ENCODE peak calls at places on chromosomes 4 and X, in eight cellular contexts. V, U, L, H, A, Y, E and G are unnamed samples.

GRCh38 chr4:181659202-181659601 is 584.0 kb upstream of the TENM3 start:
- DNase-seq in V (peak), U (no peak), L (no peak), H (peak), A (no peak), Y (no peak), E (no peak), G (no peak)

GRCh38 chr4:71338846-71339593 is at the start of gene SLC4A4:
- DNase-seq in V (peak), U (peak), L (no peak), H (peak), A (no peak), Y (no peak), E (peak), G (no peak)

GRCh38 chr4:175540151-175540550 is 271.9 kb downstream of the GPM6A start:
- DNase-seq in V (no peak), U (no peak), L (no peak), H (no peak), A (no peak), Y (no peak), E (no peak), G (no peak)

GRCh38 chr4:38717604-38718003 is 53.6 kb downstream of the KLF3 start:
- DNase-seq in V (peak), U (no peak), L (no peak), H (no peak), A (no peak), Y (no peak), E (peak), G (no peak)

GRCh38 chr4:28229092-28229491 is 1368.5 kb downstream of the STIM2 start:
- DNase-seq in V (no peak), U (peak), L (no peak), H (no peak), A (no peak), Y (no peak), E (peak), G (no peak)

GRCh38 chr4:56979674-56980073 is 978 bp downstream of the POLR2B start:
- DNase-seq in V (peak), U (no peak), L (peak), H (peak), A (peak), Y (peak), E (peak), G (no peak)

GRCh38 chr4:188220006-188220405 is 80.8 kb downstream of the TRIML1 start:
- DNase-seq in V (no peak), U (no peak), L (no peak), H (no peak), A (no peak), Y (no peak), E (no peak), G (no peak)

GRCh38 chrX:134247492-134247891 is 10.5 kb downstream of the CCDC160 start:
- DNase-seq in V (no peak), U (no peak), L (no peak), H (no peak), A (no peak), Y (no peak), E (no peak), G (no peak)

GRCh38 chr4:1202526-1203378 is 30.4 kb upstream of the SPON2 start:
- DNase-seq in V (no peak), U (no peak), L (no peak), H (no peak), A (peak), Y (peak), E (no peak), G (no peak)

GRCh38 chr4:146053901-146054300 is 115.3 kb upstream of the ZNF827 start:
- DNase-seq in V (no peak), U (no peak), L (no peak), H (no peak), A (no peak), Y (no peak), E (peak), G (no peak)

GRCh38 chr4:126678608-126679007 is 954.1 kb upstream of the INTU start:
- DNase-seq in V (no peak), U (no peak), L (no peak), H (no peak), A (no peak), Y (no peak), E (no peak), G (no peak)

GRCh38 chrX:108584617-108585211 is 145.1 kb downstream of the COL4A5 start:
- DNase-seq in V (peak), U (peak), L (peak), H (peak), A (peak), Y (no peak), E (no peak), G (no peak)

GRCh38 chr4:79678472-79679202 is 270.6 kb upstream of the GK2 start:
- DNase-seq in V (peak), U (no peak), L (no peak), H (no peak), A (no peak), Y (no peak), E (peak), G (no peak)

GRCh38 chrX:3029084-3029483 is 12.2 kb upstream of the ARSF start:
- DNase-seq in V (no peak), U (no peak), L (no peak), H (no peak), A (no peak), Y (peak), E (no peak), G (no peak)

DNA sequence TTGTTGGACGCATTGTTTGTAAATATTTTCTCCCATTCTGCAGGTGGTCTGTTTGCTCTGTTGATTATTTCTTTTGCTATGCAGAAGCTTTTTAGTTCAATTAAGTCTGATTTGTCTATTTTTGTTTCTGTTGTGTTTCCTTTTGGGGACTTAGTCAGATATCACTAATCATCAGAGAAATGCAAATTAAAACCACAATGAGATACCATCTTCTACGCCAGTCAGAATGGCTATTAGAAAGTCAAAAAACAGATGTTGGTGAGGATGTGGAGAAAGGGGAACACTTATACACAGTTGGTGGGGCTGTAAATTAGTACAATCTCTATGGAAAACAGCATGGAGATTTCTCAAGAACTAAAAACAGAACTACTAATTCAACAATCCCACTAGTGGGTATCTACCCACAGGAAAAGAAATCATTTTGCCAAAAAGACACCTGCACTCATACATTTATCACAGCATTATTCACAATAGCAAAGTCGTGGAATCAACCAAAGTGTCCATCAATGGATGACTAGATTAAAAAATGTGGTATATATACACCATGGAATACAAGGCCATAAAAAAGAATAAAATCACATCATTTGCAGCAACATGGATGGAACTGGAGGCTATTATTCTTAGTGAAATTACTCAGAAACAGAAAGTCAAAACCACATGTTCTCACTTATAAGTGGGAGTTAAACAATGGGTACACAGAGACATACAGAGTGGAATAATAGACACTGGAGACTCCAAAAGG is 8.1 kb downstream of the COQ2 start:
- DNase-seq in V (no peak), U (no peak), L (no peak), H (peak), A (no peak), Y (no peak), E (peak), G (no peak)
- H3K4me3 ChIP-seq in V (no peak), U (no peak), L (no peak), H (no peak), A (no peak), Y (no peak), E (no peak), G (no peak)

GRCh38 chr4:160808174-160808573 is 1355.6 kb downstream of the FSTL5 start:
- DNase-seq in V (no peak), U (no peak), L (no peak), H (no peak), A (no peak), Y (no peak), E (no peak), G (no peak)
- TF ChIP-seq CTCF in V (no peak), U (no peak), L (no peak), H (no peak), A (no peak), Y (no peak), E (no peak), G (no peak)

DNA sequence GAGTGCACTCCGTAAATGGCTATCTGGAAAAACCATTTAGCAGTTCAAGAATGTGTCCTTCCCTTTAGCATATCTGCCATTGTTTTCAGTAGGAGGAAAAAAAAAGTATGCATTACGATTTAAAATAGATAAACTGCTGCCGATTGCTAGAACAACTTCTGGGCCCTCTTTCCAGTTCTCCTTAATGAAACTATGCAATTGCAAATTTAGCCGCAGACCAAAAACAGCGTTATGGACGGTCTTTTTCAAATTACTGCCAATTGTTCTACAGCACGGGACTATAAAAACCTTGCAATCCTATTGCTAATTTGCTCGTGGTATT is 1.3 kb upstream of the CAMK2D start:
- DNase-seq in V (no peak), U (no peak), L (no peak), H (no peak), A (no peak), Y (no peak), E (no peak), G (no peak)
- H3K4me3 ChIP-seq in V (peak), U (peak), L (peak), H (peak), A (peak), Y (no peak), E (peak), G (no peak)

DNA sequence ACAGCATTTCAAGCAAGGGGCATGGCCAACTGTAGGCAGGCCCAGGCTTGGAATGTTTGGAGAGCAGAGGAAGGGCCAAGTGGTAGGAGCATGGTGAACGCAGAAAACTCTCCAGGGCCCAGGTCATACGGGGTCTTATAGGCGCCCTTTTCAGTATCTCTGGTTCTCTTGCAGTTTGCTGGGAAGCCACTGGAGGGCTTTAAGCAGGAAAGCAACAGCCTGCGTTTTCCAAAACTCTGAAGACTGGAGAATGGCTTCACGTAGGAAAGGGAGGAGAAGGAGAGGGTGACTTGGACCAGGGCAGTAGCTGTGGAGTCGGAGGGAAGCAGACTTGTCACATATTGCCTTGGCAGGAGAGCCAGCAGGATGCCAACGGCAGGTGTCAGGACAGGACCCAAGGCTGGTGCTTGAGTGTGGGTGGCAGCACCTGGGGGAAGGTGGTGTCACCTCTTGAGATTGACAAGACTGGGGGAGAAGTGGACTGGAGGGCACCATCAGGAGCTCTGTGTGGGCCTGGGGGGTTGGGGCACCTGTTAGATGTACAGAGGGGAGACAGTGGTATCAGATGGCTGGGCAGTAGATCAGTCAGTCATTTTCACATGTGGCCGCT is 21.9 kb downstream of the TKTL1 start:
- DNase-seq in V (peak), U (peak), L (peak), H (no peak), A (peak), Y (no peak), E (peak), G (no peak)
- TF ChIP-seq CTCF in V (peak), U (no peak), L (peak), H (peak), A (peak), Y (no peak), E (peak), G (peak)

GRCh38 chr4:158171456-158171790 is 1.4 kb downstream of the GASK1B start:
- DNase-seq in V (no peak), U (no peak), L (no peak), H (no peak), A (no peak), Y (no peak), E (no peak), G (no peak)

GRCh38 chr4:158172196-158172557 is 648 bp downstream of the GASK1B start:
- DNase-seq in V (peak), U (no peak), L (no peak), H (no peak), A (no peak), Y (no peak), E (peak), G (no peak)

GRCh38 chr4:158169931-158170690 is 2.7 kb downstream of the GASK1B start:
- DNase-seq in V (peak), U (no peak), L (no peak), H (no peak), A (no peak), Y (no peak), E (peak), G (no peak)

GRCh38 chr4:158169516-158169915 is 3.3 kb downstream of the GASK1B start:
- DNase-seq in V (no peak), U (no peak), L (no peak), H (no peak), A (no peak), Y (no peak), E (no peak), G (no peak)

GRCh38 chr4:158170691-158171455 is 2.0 kb downstream of the GASK1B start:
- DNase-seq in V (peak), U (no peak), L (peak), H (peak), A (peak), Y (peak), E (peak), G (peak)
- H3K4me3 ChIP-seq in V (peak), U (no peak), L (peak), H (no peak), A (peak), Y (peak), E (peak), G (peak)

DNA sequence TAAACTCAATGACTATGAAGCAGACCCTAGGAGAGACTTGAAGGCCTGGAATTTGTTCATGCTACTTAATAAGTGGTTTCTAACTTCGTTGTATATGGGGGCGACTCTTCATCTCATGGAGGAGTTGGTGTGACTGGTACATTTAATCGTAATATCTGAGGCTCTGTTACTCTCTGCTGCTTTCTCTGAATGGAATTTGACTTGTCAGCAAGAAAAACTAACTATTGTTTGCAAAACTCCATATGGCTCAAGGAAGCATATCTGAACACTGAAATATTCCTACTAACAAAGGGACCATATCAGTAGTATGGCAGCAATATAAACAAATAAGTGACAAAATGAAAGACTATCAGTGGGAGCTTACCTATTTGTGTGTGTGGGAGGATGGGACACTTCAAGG is 132.0 kb upstream of the RPS6KA6 start:
- DNase-seq in V (no peak), U (no peak), L (no peak), H (no peak), A (no peak), Y (no peak), E (no peak), G (no peak)
- TF ChIP-seq CTCF in V (no peak), U (no peak), L (no peak), H (no peak), A (no peak), Y (no peak), E (no peak), G (no peak)

GRCh38 chr4:163612762-163613161 is 118.3 kb downstream of the TMA16 start:
- DNase-seq in V (no peak), U (no peak), L (no peak), H (no peak), A (no peak), Y (no peak), E (no peak), G (no peak)

GRCh38 chr4:163611172-163611571 is 116.7 kb downstream of the TMA16 start:
- DNase-seq in V (no peak), U (no peak), L (no peak), H (no peak), A (no peak), Y (no peak), E (no peak), G (no peak)

GRCh38 chr4:163611784-163612445 is 117.4 kb downstream of the TMA16 start:
- DNase-seq in V (no peak), U (no peak), L (no peak), H (peak), A (no peak), Y (no peak), E (no peak), G (no peak)

GRCh38 chr4:163609046-163609445 is 114.6 kb downstream of the TMA16 start:
- DNase-seq in V (no peak), U (no peak), L (no peak), H (no peak), A (no peak), Y (no peak), E (no peak), G (no peak)

DNA sequence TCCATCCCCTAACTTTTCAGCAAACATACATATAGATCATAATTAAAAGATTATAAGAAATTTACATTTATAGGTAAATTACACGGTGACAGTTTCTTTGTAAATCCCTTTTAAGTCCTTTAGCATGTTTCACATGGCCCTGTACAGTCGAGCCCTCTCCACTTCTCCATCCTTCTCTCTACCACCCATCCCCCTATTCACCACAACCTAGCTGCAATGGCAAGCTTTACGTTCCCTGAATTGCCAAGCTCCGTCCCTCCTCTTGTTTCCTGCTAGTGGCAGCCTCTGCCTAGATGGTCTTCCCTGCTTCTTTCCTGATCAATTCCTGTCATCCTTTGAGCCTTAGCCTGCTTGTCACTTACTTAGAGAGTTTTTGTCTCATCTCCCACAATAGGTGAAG is 116.2 kb downstream of the TMA16 start:
- DNase-seq in V (no peak), U (no peak), L (no peak), H (no peak), A (no peak), Y (no peak), E (no peak), G (no peak)
- H3K4me3 ChIP-seq in V (no peak), U (no peak), L (peak), H (no peak), A (no peak), Y (no peak), E (no peak), G (no peak)

DNA sequence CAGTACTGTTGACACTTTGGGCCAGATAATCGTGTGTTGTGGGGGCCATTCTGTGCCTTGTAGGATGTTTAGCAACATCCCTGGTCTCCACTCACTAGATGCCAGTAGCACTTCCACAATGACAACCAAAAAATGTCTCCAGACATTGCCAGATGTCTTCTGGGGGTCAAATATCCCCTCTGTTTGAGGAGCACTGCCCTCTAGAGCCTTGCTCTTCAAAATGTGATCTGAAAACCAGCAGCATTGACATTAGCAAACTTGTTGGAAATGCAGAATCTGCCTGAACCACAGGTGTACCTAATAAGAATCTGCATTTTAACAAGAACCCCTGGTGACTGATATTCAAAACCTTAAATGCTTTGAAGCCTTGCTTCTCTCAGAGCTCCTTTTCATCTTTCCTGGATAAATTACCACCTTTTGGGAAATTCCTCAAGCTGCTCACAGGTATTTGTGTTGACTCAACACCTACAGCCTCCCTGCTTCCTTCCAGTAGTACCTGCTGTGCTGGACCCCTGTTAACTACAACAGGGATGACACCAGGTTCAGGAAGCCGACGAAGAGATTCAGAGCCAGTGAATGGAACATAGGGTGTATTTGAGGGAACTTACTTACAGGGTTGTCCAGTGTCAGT is 459.0 kb upstream of the NR3C2 start:
- DNase-seq in V (no peak), U (no peak), L (no peak), H (no peak), A (no peak), Y (no peak), E (no peak), G (no peak)
- TF ChIP-seq CTCF in V (no peak), U (no peak), L (no peak), H (no peak), A (no peak), Y (no peak), E (no peak), G (no peak)

GRCh38 chr4:83113429-83113786 is 1.1 kb downstream of the PLAC8 start:
- DNase-seq in V (no peak), U (no peak), L (no peak), H (peak), A (no peak), Y (no peak), E (no peak), G (no peak)
- H3K4me3 ChIP-seq in V (no peak), U (no peak), L (no peak), H (peak), A (no peak), Y (no peak), E (no peak), G (no peak)